ENCODE peak calls at places on chromosomes 4 and X, in four cellular contexts. O, W, L and F are unnamed samples.

GRCh38 chr4:151744614-151745013 is 16.2 kb downstream of the GATB start:
- DNase-seq in O (peak), W (no peak), L (no peak), F (peak)

GRCh38 chr4:36997727-36998126 is 246.8 kb upstream of the NWD2 start:
- DNase-seq in O (no peak), W (no peak), L (no peak), F (no peak)

GRCh38 chr4:134471569-134471968 is 270.0 kb upstream of the PABPC4L start:
- DNase-seq in O (no peak), W (no peak), L (no peak), F (no peak)

GRCh38 chr4:102137217-102137616 is 208.1 kb downstream of the SLC39A8 start:
- DNase-seq in O (no peak), W (no peak), L (no peak), F (no peak)

GRCh38 chr4:61527886-61528285 is 327.8 kb downstream of the ADGRL3 start:
- DNase-seq in O (no peak), W (no peak), L (no peak), F (no peak)

GRCh38 chr4:139619644-139620043 is 46.0 kb upstream of the MGST2 start:
- DNase-seq in O (no peak), W (no peak), L (no peak), F (peak)

GRCh38 chr4:1082215-1083182 is 30.9 kb downstream of the RNF212 start:
- DNase-seq in O (peak), W (peak), L (no peak), F (no peak)

GRCh38 chr4:178415925-178416324 is 973.7 kb upstream of the AGA start:
- DNase-seq in O (no peak), W (peak), L (no peak), F (no peak)

GRCh38 chrX:155215443-155216178 is 649 bp upstream of the VBP1 start:
- DNase-seq in O (no peak), W (no peak), L (no peak), F (no peak)
- H3K9ac ChIP-seq in O (peak), W (peak), L (peak), F (peak)

DNA sequence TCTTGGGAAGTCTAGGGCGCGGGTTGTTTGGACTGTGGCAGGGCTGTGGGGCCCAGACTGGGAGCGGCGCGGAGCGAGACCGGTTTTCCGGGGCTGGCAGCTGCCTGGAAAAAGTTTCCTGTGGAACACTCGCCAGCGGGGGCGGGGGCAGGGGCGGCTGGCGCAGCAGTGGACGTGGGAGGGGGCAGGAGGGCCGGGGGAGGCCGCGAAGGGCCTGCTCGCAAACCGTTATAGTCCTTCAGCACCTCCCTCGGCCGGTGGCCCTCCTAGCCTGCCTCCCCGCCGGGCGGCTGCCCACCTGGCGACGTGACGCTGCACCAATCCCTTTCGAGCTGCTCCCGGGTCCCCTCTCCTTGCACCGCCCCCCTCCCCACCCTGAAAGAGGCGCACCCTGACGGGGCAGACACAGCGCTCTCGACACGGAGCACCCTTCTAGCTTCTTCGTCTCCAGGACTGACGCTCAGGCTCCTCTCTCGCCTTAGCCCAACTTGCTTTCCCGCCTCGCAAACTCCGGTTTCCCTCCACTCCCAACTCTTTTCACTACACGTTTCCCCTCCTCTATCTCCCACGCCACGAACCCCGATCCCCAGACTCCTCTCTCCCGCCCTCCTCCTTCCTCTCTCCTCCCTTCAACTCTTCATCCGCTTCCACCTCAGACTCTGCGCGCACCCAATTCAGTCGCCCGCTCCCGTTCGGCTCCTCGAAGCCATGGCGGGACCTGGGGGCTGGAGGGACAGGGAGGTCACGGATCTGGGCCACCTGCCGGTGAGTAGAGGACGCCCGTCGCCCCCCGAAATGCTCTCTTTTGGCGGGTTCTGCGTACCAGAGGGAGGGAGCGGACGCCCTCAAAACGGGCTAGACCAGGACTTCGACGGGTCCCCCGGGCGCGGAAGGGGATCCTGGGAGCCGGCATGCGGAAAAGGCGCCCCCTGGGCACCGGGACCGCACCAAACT is at the start of gene NRK:
- DNase-seq in O (no peak), W (peak), L (peak), F (peak)
- H2BK120ac ChIP-seq in O (no peak), W (no peak), L (no peak), F (no peak)

GRCh38 chr4:7657545-7658296 is 223.0 kb upstream of the PSAPL1 start:
- DNase-seq in O (no peak), W (no peak), L (no peak), F (no peak)
- H3K56ac ChIP-seq in O (no peak), W (no peak), L (no peak), F (no peak)

GRCh38 chr4:56302102-56302501 is 85.2 kb downstream of the AASDH start:
- DNase-seq in O (no peak), W (no peak), L (no peak), F (no peak)
- H3K9ac ChIP-seq in O (no peak), W (no peak), L (no peak), F (no peak)

DNA sequence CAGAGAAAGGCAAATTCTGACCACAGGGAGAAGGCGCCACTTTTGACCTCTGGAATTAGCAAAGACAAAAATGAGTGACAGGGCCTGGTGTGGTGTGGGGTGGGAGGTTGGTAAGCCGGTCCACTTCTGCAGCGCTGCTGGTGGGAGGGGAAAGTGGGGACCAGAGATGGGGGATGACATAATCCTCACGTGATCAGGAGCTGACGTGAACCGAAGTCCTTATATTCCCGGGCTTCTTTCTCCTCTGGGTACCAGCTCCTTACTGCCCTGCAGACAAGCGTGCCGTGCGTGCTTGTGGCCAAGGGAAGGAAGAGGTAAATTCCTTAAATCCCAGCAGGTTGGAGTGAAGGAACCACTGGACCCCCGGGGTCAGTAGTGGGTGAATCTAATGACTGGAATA is at the start of gene TCEAL7:
- DNase-seq in O (peak), W (peak), L (no peak), F (peak)
- H2BK120ac ChIP-seq in O (peak), W (no peak), L (peak), F (no peak)

DNA sequence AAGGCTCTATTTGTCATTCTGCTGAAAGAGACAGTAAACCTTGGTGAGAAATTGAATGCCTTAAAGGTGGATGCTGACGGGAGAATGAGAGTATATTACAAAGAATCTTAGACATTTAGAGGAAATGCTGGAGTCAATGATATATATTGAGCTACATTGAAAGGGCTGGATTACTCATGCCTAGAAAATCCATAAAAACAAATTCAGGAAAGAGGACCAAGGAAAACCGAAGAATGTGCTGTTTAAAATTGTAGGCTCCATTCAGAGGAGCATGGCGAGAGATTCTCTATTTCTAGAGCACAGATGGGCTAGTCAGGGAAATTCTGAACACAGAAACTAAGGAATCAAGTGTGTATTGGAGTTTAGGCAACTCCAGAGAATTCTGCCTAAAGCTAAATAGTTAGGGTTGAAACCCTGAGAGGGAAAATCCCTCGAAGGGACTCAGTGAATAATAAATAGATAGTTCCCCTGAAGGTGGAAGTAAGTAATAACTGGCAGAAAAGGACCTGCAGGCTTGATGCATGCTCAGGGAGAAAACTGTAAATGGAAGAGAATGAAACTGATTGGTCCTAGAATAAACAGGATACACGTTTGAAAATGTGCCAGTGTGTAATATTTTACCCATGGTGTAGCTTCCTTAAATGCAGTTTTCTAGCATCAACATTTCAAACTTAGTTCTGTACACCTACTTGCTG is 1532.4 kb upstream of the TENM3 start:
- DNase-seq in O (peak), W (no peak), L (no peak), F (no peak)
- H3K56ac ChIP-seq in O (peak), W (no peak), L (no peak), F (no peak)

GRCh38 chr4:125021189-125021588 is 293.6 kb upstream of the FAT4 start:
- DNase-seq in O (peak), W (no peak), L (no peak), F (no peak)
- H3K9ac ChIP-seq in O (no peak), W (no peak), L (no peak), F (no peak)

GRCh38 chrX:42920752-42921151 is 142.8 kb upstream of the PPP1R2C start:
- DNase-seq in O (no peak), W (no peak), L (no peak), F (no peak)
- H2BK120ac ChIP-seq in O (no peak), W (no peak), L (no peak), F (no peak)

GRCh38 chr4:8546766-8547107 is 33.5 kb upstream of the GPR78 start:
- DNase-seq in O (no peak), W (no peak), L (no peak), F (no peak)
- H3K56ac ChIP-seq in O (no peak), W (no peak), L (no peak), F (no peak)